ENCODE peak calls at places on chromosome 17, in ten cellular contexts. J is GM23248, X is BE2C, A is lung, B is A549, T is mucosa of descending colon, V is thoracic aorta, I is heart left ventricle, G is heart right ventricle, O is skeletal muscle cell. L is an unnamed sample.

GRCh38 chr17:11757796-11758195 is 159.5 kb downstream of the DNAH9 start:
- DNase-seq in J (no peak), X (no peak), A (no peak), B (no peak), T (no peak), V (no peak), I (no peak), G (no peak), O (no peak), L (no peak)

GRCh38 chr17:49260011-49260921 is 29.7 kb upstream of the PHOSPHO1 start:
- DNase-seq in J (peak), X (peak), A (peak), B (peak), T (peak), V (peak), I (peak), G (peak), O (peak), L (peak)

GRCh38 chr17:7323731-7324437 is 5.3 kb downstream of the NEURL4 start:
- DNase-seq in J (peak), X (peak), A (no peak), B (peak), T (no peak), V (no peak), I (peak), G (no peak), O (no peak), L (peak)

GRCh38 chr17:73713136-73713535 is 68.9 kb upstream of the SDK2 start:
- DNase-seq in J (no peak), X (no peak), A (no peak), B (no peak), T (no peak), V (no peak), I (no peak), G (no peak), O (no peak), L (no peak)

GRCh38 chr17:65049085-65049756 is 7.3 kb downstream of the GNA13 start:
- DNase-seq in J (no peak), X (no peak), A (no peak), B (no peak), T (no peak), V (no peak), I (no peak), G (no peak), O (no peak), L (no peak)

GRCh38 chr17:76912585-76912984 is 44.4 kb downstream of the MGAT5B start:
- DNase-seq in J (no peak), X (no peak), A (no peak), B (no peak), T (no peak), V (no peak), I (no peak), G (no peak), O (no peak), L (no peak)

GRCh38 chr17:45279898-45280297 is 18.0 kb upstream of the SPATA32 start:
- DNase-seq in J (no peak), X (no peak), A (no peak), B (no peak), T (peak), V (no peak), I (no peak), G (no peak), O (no peak), L (no peak)

GRCh38 chr17:67246648-67247415 is 1.8 kb upstream of the HELZ start:
- DNase-seq in J (peak), X (no peak), A (peak), B (peak), T (peak), V (no peak), I (no peak), G (no peak), O (no peak), L (peak)

GRCh38 chr17:49252148-49252682 is 21.6 kb upstream of the PHOSPHO1 start:
- DNase-seq in J (peak), X (peak), A (peak), B (peak), T (no peak), V (no peak), I (no peak), G (no peak), O (no peak), L (peak)

GRCh38 chr17:21462259-21462658 is 86.1 kb downstream of the KCNJ12 start:
- DNase-seq in J (no peak), X (no peak), A (no peak), B (no peak), T (no peak), V (no peak), I (no peak), G (no peak), O (no peak), L (no peak)

GRCh38 chr17:27984404-27984803 is 58.1 kb upstream of the NLK start:
- DNase-seq in J (no peak), X (no peak), A (no peak), B (no peak), T (no peak), V (no peak), I (no peak), G (no peak), O (no peak), L (no peak)

GRCh38 chr17:67488161-67488560 is 111.1 kb downstream of the PITPNC1 start:
- DNase-seq in J (peak), X (peak), A (no peak), B (no peak), T (no peak), V (no peak), I (peak), G (peak), O (no peak), L (peak)

GRCh38 chr17:31251618-31252328 is 45.3 kb downstream of the OMG start:
- DNase-seq in J (no peak), X (no peak), A (no peak), B (no peak), T (no peak), V (no peak), I (no peak), G (no peak), O (peak), L (no peak)

GRCh38 chr17:32819035-32819434 is 57.9 kb downstream of the MYO1D start:
- DNase-seq in J (peak), X (no peak), A (no peak), B (no peak), T (no peak), V (no peak), I (no peak), G (no peak), O (no peak), L (peak)

GRCh38 chr17:78589031-78589675 is 12.0 kb upstream of the DNAH17 start:
- DNase-seq in J (no peak), X (no peak), A (no peak), B (no peak), T (no peak), V (no peak), I (no peak), G (no peak), O (no peak), L (no peak)

GRCh38 chr17:28488154-28488883 is 14.9 kb downstream of the SLC13A2 start:
- DNase-seq in J (no peak), X (no peak), A (no peak), B (no peak), T (no peak), V (no peak), I (no peak), G (no peak), O (no peak), L (no peak)

GRCh38 chr17:16662936-16663335 is 9.3 kb upstream of the ZNF624 start:
- DNase-seq in J (peak), X (no peak), A (no peak), B (no peak), T (no peak), V (no peak), I (no peak), G (no peak), O (no peak), L (no peak)
- H3K4me3 ChIP-seq in J (no peak), X (no peak), A (no peak), B (no peak), T (no peak), V (no peak), I (no peak), G (no peak), O (no peak), L (no peak)

DNA sequence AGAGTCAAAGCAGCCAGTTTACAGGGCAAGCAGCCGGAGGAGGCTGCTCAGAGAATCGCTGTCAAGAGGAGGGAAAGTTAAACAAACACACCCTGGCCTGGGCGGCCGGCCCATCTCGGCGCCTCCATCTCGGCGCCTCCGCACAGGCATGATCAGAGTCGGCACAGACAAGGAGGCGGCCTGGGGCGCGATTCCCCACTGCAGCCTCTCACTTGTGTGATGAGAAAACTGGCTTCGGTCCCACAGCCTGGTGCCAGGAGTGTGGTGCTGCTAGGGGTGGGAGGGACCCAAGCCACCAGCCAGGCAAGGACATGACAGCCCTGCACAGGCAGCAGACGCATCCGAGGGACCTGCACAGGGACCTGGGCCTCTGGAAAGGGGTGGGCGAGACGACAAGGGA is 17.7 kb downstream of the SLC38A10 start:
- DNase-seq in J (no peak), X (peak), A (peak), B (no peak), T (no peak), V (no peak), I (peak), G (peak), O (no peak), L (no peak)
- H3K4me3 ChIP-seq in J (no peak), X (peak), A (no peak), B (no peak), T (no peak), V (no peak), I (no peak), G (peak), O (no peak), L (no peak)

GRCh38 chr17:57662644-57663308 is 82.3 kb downstream of the CCDC182 start:
- DNase-seq in J (peak), X (peak), A (peak), B (peak), T (peak), V (peak), I (peak), G (peak), O (peak), L (peak)
- H3K4me3 ChIP-seq in J (peak), X (peak), A (no peak), B (no peak), T (no peak), V (peak), I (no peak), G (peak), O (peak), L (peak)

DNA sequence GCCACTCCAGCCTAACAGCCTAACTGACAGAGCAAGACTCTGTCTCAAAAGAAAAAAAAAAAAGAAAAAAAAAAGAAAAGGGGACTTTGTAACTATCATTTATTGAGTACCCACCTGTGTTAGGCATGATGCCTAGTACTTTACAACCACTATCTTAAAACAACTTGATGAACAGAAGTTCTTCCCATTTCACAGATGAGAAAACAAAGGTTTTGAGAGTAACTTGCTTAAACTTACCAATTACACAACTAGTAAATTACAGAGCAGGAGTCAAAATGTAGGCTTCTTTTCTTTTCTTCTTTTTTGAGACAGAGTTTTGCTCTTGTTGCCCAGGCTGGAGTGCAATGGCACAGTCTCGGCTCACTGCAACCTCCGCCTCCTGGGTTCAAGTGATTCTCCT is 96.8 kb upstream of the CORO6 start:
- DNase-seq in J (no peak), X (no peak), A (no peak), B (no peak), T (no peak), V (no peak), I (no peak), G (no peak), O (no peak), L (no peak)
- H3K4me3 ChIP-seq in J (no peak), X (no peak), A (no peak), B (no peak), T (no peak), V (no peak), I (no peak), G (no peak), O (no peak), L (no peak)

L was measured in fibroblast of mammary gland.